ENCODE peak calls at places on chromosomes 5 and 9, in eight cellular contexts. E is bronchial epithelial cell, Z is OCI-LY7, K is ovary, M is WTC11, L is lower leg skin, C is nephron progenitor cell, Q is stomach. H is an unnamed sample.

GRCh38 chr5:1486271-1486670 is 37.5 kb downstream of the LPCAT1 start:
- DNase-seq in E (no peak), K (no peak), Q (no peak), L (no peak), M (no peak), C (no peak), Z (no peak), H (no peak)

GRCh38 chr5:36526537-36526936 is 79.9 kb upstream of the SLC1A3 start:
- DNase-seq in C (no peak), M (no peak), Z (no peak), E (peak), L (no peak), Q (no peak), K (no peak), H (no peak)

GRCh38 chr5:126020770-126021169 is 402.4 kb upstream of the GRAMD2B start:
- DNase-seq in C (no peak), Q (no peak), K (no peak), L (no peak), E (no peak), M (no peak), Z (no peak), H (no peak)

GRCh38 chr9:124102363-124102762 is 90.8 kb downstream of the LHX2 start:
- DNase-seq in M (no peak), K (no peak), L (no peak), E (no peak), Q (no peak), Z (no peak), C (no peak), H (no peak)

GRCh38 chr5:142930395-142930794 is 160.2 kb downstream of the ARHGAP26 start:
- DNase-seq in E (no peak), K (no peak), L (no peak), Q (no peak), M (no peak), Z (no peak), C (no peak), H (no peak)

GRCh38 chr9:17065062-17065461 is 69.8 kb upstream of the CNTLN start:
- DNase-seq in L (no peak), Q (no peak), Z (no peak), M (no peak), E (peak), K (no peak), C (no peak), H (no peak)

GRCh38 chr5:110255194-110255593 is 471.3 kb downstream of the TMEM232 start:
- DNase-seq in Z (no peak), Q (no peak), K (no peak), L (no peak), E (no peak), M (peak), C (no peak), H (no peak)

GRCh38 chr9:136599811-136600660 is 54.2 kb upstream of the NOTCH1 start:
- DNase-seq in Q (no peak), C (no peak), L (no peak), E (no peak), Z (no peak), K (no peak), M (no peak), H (no peak)

GRCh38 chr9:35426627-35427026 is 63.3 kb upstream of the RUSC2 start:
- DNase-seq in L (no peak), Q (no peak), Z (no peak), E (peak), K (no peak), C (no peak), M (no peak), H (no peak)

GRCh38 chr9:86605303-86605702 is 251.1 kb upstream of the TUT7 start:
- DNase-seq in Q (no peak), Z (no peak), L (no peak), M (no peak), E (no peak), K (no peak), C (no peak), H (no peak)

GRCh38 chr5:132830436-132831094 is at the start of gene SHROOM1:
- DNase-seq in C (peak), Q (peak), K (peak), L (peak), E (no peak), Z (peak), M (peak), H (peak)

GRCh38 chr5:167895899-167896659 is 395.4 kb upstream of the WWC1 start:
- DNase-seq in C (no peak), L (no peak), M (no peak), Z (no peak), E (peak), K (no peak), Q (no peak), H (no peak)

GRCh38 chr5:72767289-72768010 is 49.0 kb upstream of the TNPO1 start:
- DNase-seq in K (no peak), C (no peak), M (peak), Z (no peak), L (no peak), Q (no peak), E (no peak), H (no peak)

GRCh38 chr5:109863752-109864151 is 174.0 kb downstream of the MAN2A1 start:
- DNase-seq in Z (no peak), M (no peak), Q (no peak), C (no peak), L (no peak), E (peak), K (no peak), H (no peak)

GRCh38 chr9:78011037-78011436 is 20.6 kb downstream of the GNAQ start:
- DNase-seq in L (no peak), E (no peak), Z (no peak), M (no peak), Q (no peak), C (no peak), K (no peak), H (no peak)

GRCh38 chr9:87076825-87077224 is 129.5 kb upstream of the GAS1 start:
- DNase-seq in Q (no peak), Z (no peak), E (peak), K (no peak), C (no peak), M (no peak), L (no peak), H (no peak)

GRCh38 chr9:97237311-97237786 is 70.1 kb upstream of the CCDC180 start:
- DNase-seq in Z (no peak), Q (no peak), M (peak), K (no peak), L (no peak), C (peak), E (no peak), H (no peak)

GRCh38 chr9:88660611-88661010 is 125.6 kb downstream of the NXNL2 start:
- DNase-seq in Q (no peak), M (peak), L (no peak), Z (peak), K (no peak), E (peak), C (no peak), H (no peak)

GRCh38 chr5:116640236-116640635 is 65.6 kb upstream of the SEMA6A start:
- DNase-seq in E (peak), Q (no peak), L (no peak), C (no peak), M (no peak), Z (no peak), K (no peak), H (no peak)

GRCh38 chr5:168047669-168048111 is 243.8 kb upstream of the WWC1 start:
- DNase-seq in E (no peak), K (peak), L (no peak), C (no peak), Q (peak), M (peak), Z (no peak), H (no peak)

GRCh38 chr9:113509463-113509862 is 45.9 kb downstream of the RGS3 start:
- DNase-seq in C (no peak), Z (no peak), M (no peak), L (no peak), E (no peak), Q (no peak), K (no peak), H (no peak)

GRCh38 chr5:56123531-56124243 is 109.4 kb downstream of the ANKRD55 start:
- DNase-seq in Z (no peak), E (peak), Q (peak), C (peak), M (peak), L (no peak), K (peak), H (no peak)

GRCh38 chr5:8949908-8950307 is 596.0 kb downstream of the SEMA5A start:
- DNase-seq in M (no peak), E (no peak), Q (no peak), K (no peak), Z (peak), L (no peak), C (no peak), H (peak)

GRCh38 chr9:89309608-89310485 is 1.1 kb upstream of the CKS2 start:
- DNase-seq in K (no peak), Z (peak), M (no peak), E (peak), C (no peak), Q (no peak), L (no peak), H (no peak)

GRCh38 chr5:126656397-126657007 is 55.8 kb downstream of the PHAX start:
- DNase-seq in M (no peak), Q (no peak), K (no peak), C (peak), L (no peak), E (peak), Z (peak), H (peak)

GRCh38 chr9:15370496-15371464 is 51.9 kb upstream of the SNAPC3 start:
- DNase-seq in Z (no peak), L (no peak), C (no peak), K (peak), E (no peak), M (no peak), Q (no peak), H (no peak)

GRCh38 chr5:52776116-52776515 is 11.6 kb upstream of the ITGA1 start:
- DNase-seq in E (no peak), Q (no peak), Z (no peak), C (no peak), K (no peak), L (no peak), M (no peak), H (no peak)

GRCh38 chr5:168579987-168580508 is 880 bp upstream of the PANK3 start:
- DNase-seq in K (no peak), Q (no peak), E (no peak), C (peak), M (no peak), L (no peak), Z (no peak), H (no peak)

GRCh38 chr5:67149933-67150523 is 46.6 kb downstream of the CD180 start:
- DNase-seq in C (no peak), K (no peak), L (no peak), M (no peak), Q (no peak), Z (no peak), E (no peak), H (no peak)

GRCh38 chr5:55903121-55903701 is 52.1 kb downstream of the IL31RA start:
- DNase-seq in Z (no peak), C (no peak), E (peak), M (no peak), Q (no peak), K (no peak), L (peak), H (peak)

GRCh38 chr9:135530146-135530545 is 8.9 kb downstream of the LCN1 start:
- DNase-seq in Z (no peak), Q (peak), M (no peak), K (no peak), L (peak), E (no peak), C (no peak), H (no peak)

GRCh38 chr9:38043931-38044623 is 24.9 kb downstream of the SHB start:
- DNase-seq in Q (peak), C (no peak), M (no peak), L (no peak), K (no peak), E (no peak), Z (no peak), H (no peak)

GRCh38 chr5:149128023-149128875 is 13.0 kb upstream of the ABLIM3 start:
- DNase-seq in L (no peak), C (peak), M (peak), Q (no peak), E (peak), Z (peak), K (no peak), H (peak)

GRCh38 chr5:149123211-149123610 is 18.1 kb upstream of the ABLIM3 start:
- DNase-seq in E (no peak), C (no peak), Z (no peak), K (no peak), Q (no peak), M (no peak), L (no peak), H (no peak)

GRCh38 chr5:149126898-149127297 is 14.4 kb upstream of the ABLIM3 start:
- DNase-seq in M (no peak), E (no peak), Z (no peak), Q (no peak), K (no peak), L (no peak), C (no peak), H (no peak)

GRCh38 chr5:149127394-149127955 is 13.8 kb upstream of the ABLIM3 start:
- DNase-seq in Q (no peak), L (no peak), E (peak), K (no peak), M (no peak), Z (no peak), C (no peak), H (no peak)

GRCh38 chr5:149125386-149125891 is 15.9 kb upstream of the ABLIM3 start:
- DNase-seq in M (peak), Q (peak), Z (no peak), L (no peak), E (peak), K (no peak), C (peak), H (no peak)
- TF ChIP-seq CTCF in M (no peak), Q (no peak), Z (no peak), L (no peak), E (peak), K (no peak), C (no peak), H (no peak)

GRCh38 chr9:133429641-133430161 is 7.5 kb downstream of the ADAMTS13 start:
- DNase-seq in E (no peak), M (peak), Q (peak), L (no peak), Z (no peak), K (no peak), C (peak), H (peak)
- TF ChIP-seq CTCF in E (peak), M (no peak), Q (peak), L (no peak), Z (no peak), K (no peak), C (peak), H (peak)

GRCh38 chr9:98989036-98990000 is 45.6 kb downstream of the COL15A1 start:
- DNase-seq in K (no peak), L (peak), Z (peak), M (no peak), C (no peak), E (peak), Q (no peak), H (no peak)
- TF ChIP-seq CTCF in K (no peak), L (no peak), Z (peak), M (no peak), C (no peak), E (peak), Q (no peak), H (no peak)

DNA sequence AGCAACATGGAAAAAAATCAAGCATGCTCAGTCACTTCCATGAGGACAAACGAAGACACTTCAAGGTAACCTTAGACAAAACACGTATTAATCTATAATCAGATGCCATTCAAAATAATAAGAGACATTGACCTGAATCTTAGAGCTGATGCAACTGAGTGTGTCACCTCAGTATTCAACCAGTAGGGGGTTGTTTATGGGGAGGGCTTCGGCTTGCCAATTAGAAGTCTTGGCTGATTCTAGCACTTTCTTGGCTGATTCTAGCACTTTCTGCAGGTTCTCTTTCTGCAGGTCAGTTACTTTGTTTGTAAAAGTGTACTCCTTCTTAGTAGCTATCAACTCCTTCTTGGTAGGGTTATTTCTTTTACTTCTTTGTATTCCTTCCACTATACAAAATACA is 317.6 kb downstream of the ENC1 start:
- DNase-seq in C (no peak), E (no peak), Q (no peak), K (no peak), Z (no peak), M (no peak), L (no peak), H (no peak)
- TF ChIP-seq CTCF in C (no peak), E (no peak), Q (no peak), K (no peak), Z (peak), M (no peak), L (no peak), H (no peak)

DNA sequence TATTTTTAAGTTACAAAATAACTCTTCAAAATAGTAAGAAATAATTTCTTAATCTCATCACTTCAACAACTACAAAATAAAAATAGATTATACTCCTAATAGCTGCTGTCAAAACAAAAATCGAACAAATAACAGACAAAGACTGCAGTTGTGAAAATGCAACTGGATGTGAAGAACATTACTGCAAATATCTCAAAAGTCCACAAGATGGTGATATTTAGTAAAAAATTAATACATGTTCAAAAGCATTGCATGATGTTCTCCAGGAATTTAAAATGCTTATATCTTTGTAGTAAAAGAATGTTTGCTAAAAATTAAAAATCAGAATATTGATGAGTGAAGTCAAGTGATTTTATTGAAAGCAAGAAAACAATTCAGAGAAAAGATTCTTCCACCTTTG is 66.2 kb downstream of the MPDZ start:
- DNase-seq in Z (no peak), E (peak), C (no peak), M (no peak), K (no peak), Q (no peak), L (no peak), H (no peak)
- TF ChIP-seq CTCF in Z (peak), E (no peak), C (no peak), M (no peak), K (no peak), Q (no peak), L (no peak), H (no peak)

DNA sequence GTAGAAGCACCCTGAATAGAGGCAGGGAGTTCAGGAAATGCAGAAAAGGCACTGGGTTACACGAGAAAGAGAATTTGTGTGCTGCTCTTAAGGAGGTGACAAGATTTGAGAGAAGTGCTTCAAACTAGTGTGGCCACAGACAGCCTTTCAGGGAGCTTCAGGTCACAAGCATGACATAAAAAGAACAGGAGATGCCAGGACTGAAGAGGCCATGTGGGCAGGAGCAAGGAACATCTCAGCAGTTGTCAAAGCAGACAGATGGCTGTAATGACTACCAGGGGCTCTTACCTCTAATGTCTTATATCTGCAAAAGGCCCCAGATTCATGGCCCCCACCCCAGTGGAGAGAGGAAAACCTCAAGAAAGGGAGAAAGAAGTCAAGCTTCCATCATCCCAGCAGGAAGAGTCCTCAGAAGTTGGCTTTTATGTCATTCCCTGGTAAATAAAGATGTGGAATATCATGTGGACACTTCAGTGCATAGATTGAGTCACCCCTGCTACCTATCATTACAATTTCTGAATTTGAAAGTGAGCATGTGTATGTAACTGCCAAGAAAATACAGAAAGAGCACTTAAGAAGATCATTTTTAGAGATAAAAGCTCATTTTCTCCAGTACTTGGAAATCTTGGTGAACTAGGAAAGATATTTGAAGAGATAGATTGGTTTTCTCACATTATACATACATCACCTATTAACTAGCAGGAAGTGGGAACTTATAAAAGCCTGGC is 214.4 kb upstream of the RORB start:
- DNase-seq in C (no peak), E (no peak), K (no peak), Z (no peak), Q (no peak), L (no peak), M (no peak), H (no peak)
- TF ChIP-seq CTCF in C (no peak), E (no peak), K (no peak), Z (no peak), Q (no peak), L (no peak), M (no peak), H (no peak)

GRCh38 chr5:156482816-156483215 is 155.9 kb downstream of the SGCD start:
- DNase-seq in Z (no peak), M (no peak), Q (no peak), C (no peak), L (no peak), E (no peak), K (no peak), H (no peak)
- TF ChIP-seq CTCF in Z (no peak), M (no peak), Q (no peak), C (no peak), L (no peak), E (no peak), K (no peak), H (no peak)

GRCh38 chr5:128965011-128965637 is at the start of gene SLC27A6:
- DNase-seq in L (no peak), C (peak), Z (no peak), K (peak), E (peak), Q (no peak), M (peak), H (peak)

GRCh38 chr5:128962211-128962610 is 3.1 kb upstream of the SLC27A6 start:
- DNase-seq in L (no peak), M (peak), Q (no peak), C (no peak), E (no peak), Z (no peak), K (no peak), H (no peak)

GRCh38 chr5:128965638-128966302 is 482 bp downstream of the SLC27A6 start:
- DNase-seq in C (peak), Z (no peak), E (no peak), M (peak), K (no peak), L (no peak), Q (no peak), H (peak)

GRCh38 chr5:128966846-128967245 is 1.6 kb downstream of the SLC27A6 start:
- DNase-seq in E (peak), Z (no peak), C (no peak), Q (no peak), L (no peak), K (no peak), M (no peak), H (no peak)

DNA sequence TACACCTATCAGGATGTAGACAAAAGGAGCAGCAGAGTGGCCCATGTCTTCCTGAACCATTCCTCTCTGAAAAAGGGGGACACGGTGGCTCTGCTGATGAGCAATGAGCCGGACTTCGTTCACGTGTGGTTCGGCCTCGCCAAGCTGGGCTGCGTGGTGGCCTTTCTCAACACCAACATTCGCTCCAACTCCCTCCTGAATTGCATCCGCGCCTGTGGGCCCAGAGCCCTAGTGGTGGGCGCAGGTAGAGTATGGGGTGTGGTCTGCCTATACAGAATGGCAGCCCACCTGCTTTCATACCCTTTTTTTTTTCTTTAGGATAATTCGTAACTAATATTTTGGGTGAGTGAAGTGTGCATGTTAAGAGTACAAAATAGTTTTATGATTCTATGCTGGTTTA is 1.1 kb downstream of the SLC27A6 start:
- DNase-seq in K (no peak), M (peak), C (no peak), Z (no peak), E (no peak), Q (no peak), L (no peak), H (no peak)
- TF ChIP-seq CTCF in K (no peak), M (no peak), C (no peak), Z (no peak), E (no peak), Q (no peak), L (no peak), H (no peak)